ENCODE peak calls at places on chromosome 1, in six cellular contexts. One of them, this sample, is unnamed.

GRCh38 chr1:209643295-209644020 is 8.8 kb downstream of the LAMB3 start:
- DNase-seq in left ventricle myocardium inferior: peak; percentile 81
- DNase-seq in uterus: peak; percentile 61
- DNase-seq in CD8-positive, alpha-beta memory T cell: no peak
- DNase-seq in psoas muscle: no peak
- DNase-seq in suprapubic skin: no peak
- DNase-seq in this sample: no peak

GRCh38 chr1:205576011-205576410 is 55.8 kb downstream of the ELK4 start:
- DNase-seq in left ventricle myocardium inferior: no peak
- DNase-seq in uterus: no peak
- DNase-seq in CD8-positive, alpha-beta memory T cell: no peak
- DNase-seq in psoas muscle: no peak
- DNase-seq in suprapubic skin: peak; percentile 45
- DNase-seq in this sample: no peak

GRCh38 chr1:153353226-153353947 is 4.3 kb upstream of the S100A9 start:
- DNase-seq in left ventricle myocardium inferior: no peak
- DNase-seq in uterus: no peak
- DNase-seq in CD8-positive, alpha-beta memory T cell: no peak
- DNase-seq in psoas muscle: no peak
- DNase-seq in suprapubic skin: peak; percentile 41
- DNase-seq in this sample: peak; percentile 18

GRCh38 chr1:67816506-67816905 is 16.8 kb downstream of the GNG12 start:
- DNase-seq in left ventricle myocardium inferior: no peak
- DNase-seq in uterus: no peak
- DNase-seq in CD8-positive, alpha-beta memory T cell: no peak
- DNase-seq in psoas muscle: no peak
- DNase-seq in suprapubic skin: no peak
- DNase-seq in this sample: no peak

GRCh38 chr1:1117469-1117831 is 1.6 kb upstream of the C1orf159 start:
- DNase-seq in left ventricle myocardium inferior: peak; percentile 13
- DNase-seq in uterus: no peak
- DNase-seq in CD8-positive, alpha-beta memory T cell: no peak
- DNase-seq in psoas muscle: no peak
- DNase-seq in suprapubic skin: no peak
- DNase-seq in this sample: no peak

GRCh38 chr1:170010443-170010842 is 64.1 kb downstream of the KIFAP3 start:
- DNase-seq in left ventricle myocardium inferior: no peak
- DNase-seq in uterus: peak; percentile 26
- DNase-seq in CD8-positive, alpha-beta memory T cell: no peak
- DNase-seq in psoas muscle: no peak
- DNase-seq in suprapubic skin: no peak
- DNase-seq in this sample: peak; percentile 1

GRCh38 chr1:204970897-204971296 is 72.1 kb upstream of the CNTN2 start:
- DNase-seq in left ventricle myocardium inferior: no peak
- DNase-seq in uterus: no peak
- DNase-seq in CD8-positive, alpha-beta memory T cell: no peak
- DNase-seq in psoas muscle: no peak
- DNase-seq in suprapubic skin: no peak
- DNase-seq in this sample: no peak

GRCh38 chr1:81731989-81732388 is 68.7 kb upstream of the ADGRL2 start:
- DNase-seq in left ventricle myocardium inferior: no peak
- DNase-seq in uterus: no peak
- DNase-seq in CD8-positive, alpha-beta memory T cell: no peak
- DNase-seq in psoas muscle: no peak
- DNase-seq in suprapubic skin: no peak
- DNase-seq in this sample: no peak

GRCh38 chr1:8217011-8217711 is 100.8 kb upstream of the SLC45A1 start:
- DNase-seq in left ventricle myocardium inferior: peak; percentile 46
- DNase-seq in uterus: peak; percentile 61
- DNase-seq in CD8-positive, alpha-beta memory T cell: no peak
- DNase-seq in psoas muscle: peak; percentile 58
- DNase-seq in suprapubic skin: no peak
- DNase-seq in this sample: no peak

GRCh38 chr1:29677028-29678024 is 441.0 kb downstream of the PTPRU start:
- DNase-seq in left ventricle myocardium inferior: no peak
- DNase-seq in uterus: no peak
- DNase-seq in CD8-positive, alpha-beta memory T cell: no peak
- DNase-seq in psoas muscle: no peak
- DNase-seq in suprapubic skin: peak; percentile 37
- DNase-seq in this sample: no peak

GRCh38 chr1:231188072-231188471 is 26.2 kb downstream of the TRIM67 start:
- DNase-seq in left ventricle myocardium inferior: no peak
- DNase-seq in uterus: no peak
- DNase-seq in CD8-positive, alpha-beta memory T cell: no peak
- DNase-seq in psoas muscle: no peak
- DNase-seq in suprapubic skin: no peak
- DNase-seq in this sample: no peak

GRCh38 chr1:89799495-89799894 is 21.3 kb upstream of the LRRC8D start:
- DNase-seq in left ventricle myocardium inferior: no peak
- DNase-seq in uterus: no peak
- DNase-seq in CD8-positive, alpha-beta memory T cell: no peak
- DNase-seq in psoas muscle: no peak
- DNase-seq in suprapubic skin: no peak
- DNase-seq in this sample: no peak

GRCh38 chr1:217425528-217425927 is 205.4 kb downstream of the GPATCH2 start:
- DNase-seq in left ventricle myocardium inferior: no peak
- DNase-seq in uterus: no peak
- DNase-seq in CD8-positive, alpha-beta memory T cell: no peak
- DNase-seq in psoas muscle: no peak
- DNase-seq in suprapubic skin: no peak
- DNase-seq in this sample: no peak

GRCh38 chr1:214360525-214361164 is 79.7 kb downstream of the SMYD2 start:
- DNase-seq in left ventricle myocardium inferior: no peak
- DNase-seq in uterus: no peak
- DNase-seq in CD8-positive, alpha-beta memory T cell: no peak
- DNase-seq in psoas muscle: no peak
- DNase-seq in suprapubic skin: no peak
- DNase-seq in this sample: no peak

GRCh38 chr1:31904339-31905092 is 33.7 kb downstream of the PTP4A2 start:
- DNase-seq in left ventricle myocardium inferior: peak; percentile 39
- DNase-seq in uterus: no peak
- DNase-seq in CD8-positive, alpha-beta memory T cell: no peak
- DNase-seq in psoas muscle: peak; percentile 48
- DNase-seq in suprapubic skin: no peak
- DNase-seq in this sample: no peak

GRCh38 chr1:198556969-198557368 is 16.5 kb upstream of the ATP6V1G3 start:
- DNase-seq in left ventricle myocardium inferior: peak; percentile 26
- DNase-seq in uterus: peak; percentile 15
- DNase-seq in CD8-positive, alpha-beta memory T cell: peak; percentile 47
- DNase-seq in psoas muscle: peak; percentile 16
- DNase-seq in suprapubic skin: no peak
- DNase-seq in this sample: no peak

GRCh38 chr1:101992816-101993575 is 3.7 kb downstream of the OLFM3 start:
- DNase-seq in left ventricle myocardium inferior: no peak
- DNase-seq in uterus: no peak
- DNase-seq in CD8-positive, alpha-beta memory T cell: no peak
- DNase-seq in psoas muscle: no peak
- DNase-seq in suprapubic skin: no peak
- DNase-seq in this sample: no peak

GRCh38 chr1:182703539-182703938 is 19.2 kb upstream of the RGS8 start:
- DNase-seq in left ventricle myocardium inferior: no peak
- DNase-seq in uterus: no peak
- DNase-seq in CD8-positive, alpha-beta memory T cell: no peak
- DNase-seq in psoas muscle: no peak
- DNase-seq in suprapubic skin: no peak
- DNase-seq in this sample: no peak

GRCh38 chr1:30714536-30715090 is 8.8 kb downstream of the MATN1 start:
- DNase-seq in left ventricle myocardium inferior: no peak
- DNase-seq in uterus: no peak
- DNase-seq in CD8-positive, alpha-beta memory T cell: no peak
- DNase-seq in psoas muscle: no peak
- DNase-seq in suprapubic skin: no peak
- DNase-seq in this sample: no peak

GRCh38 chr1:80457409-80457808 is 1343.3 kb upstream of the ADGRL2 start:
- DNase-seq in left ventricle myocardium inferior: no peak
- DNase-seq in uterus: no peak
- DNase-seq in CD8-positive, alpha-beta memory T cell: no peak
- DNase-seq in psoas muscle: no peak
- DNase-seq in suprapubic skin: no peak
- DNase-seq in this sample: no peak

GRCh38 chr1:19468397-19468956 is 16.9 kb downstream of the CAPZB start:
- DNase-seq in left ventricle myocardium inferior: no peak
- DNase-seq in uterus: no peak
- DNase-seq in CD8-positive, alpha-beta memory T cell: peak; percentile 51
- DNase-seq in psoas muscle: no peak
- DNase-seq in suprapubic skin: no peak
- DNase-seq in this sample: no peak

GRCh38 chr1:3896396-3897000 is 3.6 kb downstream of the C1orf174 start:
- DNase-seq in left ventricle myocardium inferior: no peak
- DNase-seq in uterus: no peak
- DNase-seq in CD8-positive, alpha-beta memory T cell: no peak
- DNase-seq in psoas muscle: no peak
- DNase-seq in suprapubic skin: no peak
- DNase-seq in this sample: no peak

GRCh38 chr1:212311836-212312497 is 26.8 kb downstream of the PPP2R5A start:
- DNase-seq in left ventricle myocardium inferior: no peak
- DNase-seq in uterus: no peak
- DNase-seq in CD8-positive, alpha-beta memory T cell: no peak
- DNase-seq in psoas muscle: no peak
- DNase-seq in suprapubic skin: no peak
- DNase-seq in this sample: no peak

GRCh38 chr1:14238472-14239059 is 359.9 kb upstream of the KAZN start:
- DNase-seq in left ventricle myocardium inferior: peak; percentile 51
- DNase-seq in uterus: peak; percentile 78
- DNase-seq in CD8-positive, alpha-beta memory T cell: no peak
- DNase-seq in psoas muscle: peak; percentile 69
- DNase-seq in suprapubic skin: peak; percentile 93
- DNase-seq in this sample: no peak

DNA sequence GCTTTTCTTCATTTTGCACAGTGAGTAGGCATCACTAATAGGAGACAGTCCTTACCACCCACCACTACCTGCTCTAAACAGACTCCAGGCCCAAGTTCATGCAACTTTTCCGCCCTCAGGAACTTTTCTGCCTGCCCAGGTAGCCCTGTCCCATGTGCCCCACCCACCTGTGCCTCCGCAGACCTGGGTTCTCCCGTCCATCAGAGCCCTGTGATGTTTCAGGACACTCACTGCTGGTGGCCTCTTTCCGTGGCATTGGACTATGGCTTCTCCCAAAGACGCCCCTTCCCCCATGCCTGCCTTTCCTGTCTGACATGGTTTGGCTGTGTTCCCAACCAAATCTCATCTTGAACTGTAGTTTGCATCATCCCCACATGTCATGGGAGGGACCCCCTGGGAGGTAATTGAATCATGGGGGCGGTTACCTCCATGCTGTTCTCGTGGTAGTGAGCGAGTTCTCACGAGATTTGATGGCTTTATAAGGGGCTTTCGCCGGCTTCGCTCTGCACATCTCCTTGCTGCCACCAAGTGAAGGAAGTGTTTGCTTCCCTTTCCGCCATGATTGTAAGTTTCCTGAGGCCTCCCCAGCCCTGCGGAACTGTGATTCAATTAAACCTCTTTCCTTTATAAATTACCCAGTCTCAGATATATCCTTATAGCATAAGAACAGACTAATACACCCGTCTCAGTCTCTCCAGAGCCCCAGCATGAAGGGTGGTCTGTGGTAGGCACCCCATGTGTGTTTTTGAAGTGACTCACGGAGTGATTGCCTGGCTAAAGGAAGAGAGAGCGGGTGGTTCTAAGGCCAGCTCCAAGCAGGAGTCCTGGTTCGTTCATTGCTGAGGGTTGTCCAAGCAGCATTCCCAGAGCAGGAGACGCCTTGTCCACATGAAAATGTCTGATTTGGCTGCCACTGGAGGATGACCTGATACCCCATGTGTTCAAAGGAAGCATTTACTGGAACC is 86.0 kb upstream of the ZBTB40 start:
- DNase-seq in left ventricle myocardium inferior: no peak
- DNase-seq in uterus: no peak
- DNase-seq in CD8-positive, alpha-beta memory T cell: no peak
- DNase-seq in psoas muscle: no peak
- DNase-seq in suprapubic skin: no peak
- DNase-seq in this sample: no peak
- H3K27me3 ChIP-seq in left ventricle myocardium inferior: peaks cover 97% of the 10 kb centered on the region
- H3K27me3 ChIP-seq in uterus: no peaks in the 10 kb centered on the region
- H3K27me3 ChIP-seq in CD8-positive, alpha-beta memory T cell: peaks cover 7% of the 10 kb centered on the region
- H3K27me3 ChIP-seq in psoas muscle: no peaks in the 10 kb centered on the region
- H3K27me3 ChIP-seq in suprapubic skin: peaks cover 19% of the 10 kb centered on the region
- H3K27me3 ChIP-seq in this sample: no peaks in the 10 kb centered on the region

GRCh38 chr1:2526824-2527552 is 592 bp upstream of the PANK4 start:
- DNase-seq in left ventricle myocardium inferior: peak; percentile 78
- DNase-seq in uterus: no peak
- DNase-seq in CD8-positive, alpha-beta memory T cell: peak; percentile 13
- DNase-seq in psoas muscle: peak; percentile 59
- DNase-seq in suprapubic skin: no peak
- DNase-seq in this sample: no peak

GRCh38 chr1:2525524-2525895 is 886 bp downstream of the PANK4 start:
- DNase-seq in left ventricle myocardium inferior: no peak
- DNase-seq in uterus: no peak
- DNase-seq in CD8-positive, alpha-beta memory T cell: no peak
- DNase-seq in psoas muscle: no peak
- DNase-seq in suprapubic skin: no peak
- DNase-seq in this sample: no peak

GRCh38 chr1:2527553-2527860 is 1.1 kb upstream of the PANK4 start:
- DNase-seq in left ventricle myocardium inferior: no peak
- DNase-seq in uterus: no peak
- DNase-seq in CD8-positive, alpha-beta memory T cell: no peak
- DNase-seq in psoas muscle: no peak
- DNase-seq in suprapubic skin: no peak
- DNase-seq in this sample: no peak

GRCh38 chr1:2528016-2528415 is 1.6 kb upstream of the PANK4 start:
- DNase-seq in left ventricle myocardium inferior: peak; percentile 82
- DNase-seq in uterus: peak; percentile 48
- DNase-seq in CD8-positive, alpha-beta memory T cell: no peak
- DNase-seq in psoas muscle: peak; percentile 78
- DNase-seq in suprapubic skin: no peak
- DNase-seq in this sample: no peak

GRCh38 chr1:2525896-2526823 is at the start of gene PANK4:
- DNase-seq in left ventricle myocardium inferior: peak; percentile 93
- DNase-seq in uterus: peak; percentile 88
- DNase-seq in CD8-positive, alpha-beta memory T cell: peak; percentile 85
- DNase-seq in psoas muscle: peak; percentile 95
- DNase-seq in suprapubic skin: peak; percentile 95
- DNase-seq in this sample: peak; percentile 74
- H3K4me1 ChIP-seq in left ventricle myocardium inferior: peaks cover 82% of the 10 kb centered on the region
- H3K4me1 ChIP-seq in uterus: no peaks in the 10 kb centered on the region
- H3K4me1 ChIP-seq in CD8-positive, alpha-beta memory T cell: peaks cover 57% of the 10 kb centered on the region
- H3K4me1 ChIP-seq in psoas muscle: peaks cover 64% of the 10 kb centered on the region
- H3K4me1 ChIP-seq in suprapubic skin: peaks cover 76% of the 10 kb centered on the region
- H3K4me1 ChIP-seq in this sample: peaks cover 10% of the 10 kb centered on the region

DNA sequence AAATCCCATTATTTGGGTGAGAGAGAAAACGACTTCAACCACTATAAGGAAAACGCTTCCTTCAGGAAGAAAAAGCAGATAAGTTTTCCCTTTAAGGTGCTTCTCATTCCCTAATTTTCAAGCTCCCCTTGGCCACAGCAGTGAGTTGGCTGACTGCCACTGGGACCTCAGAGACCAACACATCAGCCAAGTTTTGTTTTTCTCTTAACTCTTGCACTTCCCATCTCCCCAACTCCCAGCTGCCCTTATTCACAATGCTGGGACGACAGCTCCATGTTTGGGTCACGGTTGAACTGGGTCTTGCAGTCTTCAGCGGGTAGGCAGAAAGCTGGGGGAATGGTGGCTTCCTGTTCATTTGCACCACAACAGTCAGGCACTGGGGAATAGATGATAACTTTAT is 18.9 kb downstream of the SGIP1 start:
- DNase-seq in left ventricle myocardium inferior: peak; percentile 52
- DNase-seq in uterus: no peak
- DNase-seq in CD8-positive, alpha-beta memory T cell: no peak
- DNase-seq in psoas muscle: no peak
- DNase-seq in suprapubic skin: no peak
- DNase-seq in this sample: no peak
- H3K27ac ChIP-seq in left ventricle myocardium inferior: no peak overlapping the region
- H3K27ac ChIP-seq in uterus: no peak overlapping the region
- H3K27ac ChIP-seq in CD8-positive, alpha-beta memory T cell: no peak overlapping the region
- H3K27ac ChIP-seq in psoas muscle: no peak overlapping the region
- H3K27ac ChIP-seq in suprapubic skin: no peak overlapping the region
- H3K27ac ChIP-seq in this sample: no peak overlapping the region

GRCh38 chr1:119466419-119466818 is 40.6 kb upstream of the HSD3B1 start:
- DNase-seq in left ventricle myocardium inferior: no peak
- DNase-seq in uterus: no peak
- DNase-seq in CD8-positive, alpha-beta memory T cell: no peak
- DNase-seq in psoas muscle: no peak
- DNase-seq in suprapubic skin: no peak
- DNase-seq in this sample: no peak
- H3K27me3 ChIP-seq in left ventricle myocardium inferior: no peaks in the 10 kb centered on the region
- H3K27me3 ChIP-seq in uterus: no peaks in the 10 kb centered on the region
- H3K27me3 ChIP-seq in CD8-positive, alpha-beta memory T cell: no peaks in the 10 kb centered on the region
- H3K27me3 ChIP-seq in psoas muscle: no peaks in the 10 kb centered on the region
- H3K27me3 ChIP-seq in suprapubic skin: no peaks in the 10 kb centered on the region
- H3K27me3 ChIP-seq in this sample: no peaks in the 10 kb centered on the region

This sample was measured in iPS DF 6.9.